ENCODE peak calls at places on chromosomes 1 and 21, in nine cellular contexts. L is endothelial cell, Z is breast epithelium, J is astrocyte of the spinal cord, V is endothelial cell of umbilical vein, K is HepG2, C is GM06990, Q is ascending aorta, A is heart right ventricle. M is an unnamed sample.

GRCh38 chr1:177770096-177770495 is 199.8 kb downstream of the SEC16B start:
- DNase-seq in L (no peak), Z (no peak), J (no peak), V (no peak), K (no peak), C (no peak), Q (no peak), A (no peak), M (no peak)

GRCh38 chr1:219834247-219834917 is 94.0 kb downstream of the SLC30A10 start:
- DNase-seq in L (no peak), Z (no peak), J (no peak), V (no peak), K (no peak), C (no peak), Q (no peak), A (no peak), M (no peak)

GRCh38 chr1:21669287-21670058 is at the start of gene RAP1GAP:
- DNase-seq in L (peak), Z (no peak), J (no peak), V (peak), K (peak), C (no peak), Q (no peak), A (no peak), M (peak)

GRCh38 chr1:1098656-1099425 is 17.0 kb downstream of the C1orf159 start:
- DNase-seq in L (no peak), Z (no peak), J (no peak), V (no peak), K (no peak), C (no peak), Q (no peak), A (no peak), M (no peak)

GRCh38 chr1:18532390-18533170 is 51.9 kb downstream of the KLHDC7A start:
- DNase-seq in L (no peak), Z (no peak), J (no peak), V (no peak), K (no peak), C (no peak), Q (no peak), A (no peak), M (no peak)

GRCh38 chr1:213244664-213245091 is 193.6 kb downstream of the RPS6KC1 start:
- DNase-seq in L (peak), Z (no peak), J (peak), V (peak), K (peak), C (no peak), Q (no peak), A (peak), M (peak)

GRCh38 chr21:41232055-41232454 is 64.1 kb downstream of the BACE2 start:
- DNase-seq in L (no peak), Z (no peak), J (no peak), V (no peak), K (no peak), C (no peak), Q (no peak), A (no peak), M (no peak)

GRCh38 chr1:244030481-244031040 is 20.5 kb upstream of the ZBTB18 start:
- DNase-seq in L (no peak), Z (no peak), J (no peak), V (no peak), K (no peak), C (no peak), Q (no peak), A (no peak), M (no peak)

GRCh38 chr1:218585565-218586184 is 240.5 kb downstream of the TGFB2 start:
- DNase-seq in L (peak), Z (no peak), J (peak), V (peak), K (no peak), C (no peak), Q (no peak), A (peak), M (no peak)

GRCh38 chr1:200245492-200245891 is 164.3 kb downstream of the ZNF281 start:
- DNase-seq in L (no peak), Z (no peak), J (no peak), V (no peak), K (no peak), C (no peak), Q (no peak), A (peak), M (no peak)

GRCh38 chr1:6295910-6296309 is 35.0 kb upstream of the GPR153 start:
- DNase-seq in L (no peak), Z (no peak), J (no peak), V (no peak), K (no peak), C (no peak), Q (no peak), A (no peak), M (no peak)

GRCh38 chr1:180027949-180028445 is 73.4 kb downstream of the CEP350 start:
- DNase-seq in L (no peak), Z (no peak), J (peak), V (peak), K (no peak), C (no peak), Q (no peak), A (no peak), M (no peak)

GRCh38 chr1:110280126-110280525 is 59.1 kb upstream of the RBM15 start:
- DNase-seq in L (no peak), Z (no peak), J (no peak), V (no peak), K (no peak), C (no peak), Q (no peak), A (no peak), M (no peak)
- TF ChIP-seq CTCF in L (no peak), Z (no peak), J (no peak), V (no peak), K (peak), C (peak), Q (no peak), A (no peak), M (no peak)

GRCh38 chr1:239952348-239953307 is 139.1 kb upstream of the FMN2 start:
- DNase-seq in L (peak), Z (no peak), J (no peak), V (no peak), K (peak), C (no peak), Q (no peak), A (no peak), M (no peak)
- TF ChIP-seq CTCF in L (peak), Z (peak), J (peak), V (peak), K (peak), C (peak), Q (no peak), A (peak), M (no peak)

GRCh38 chr1:110893908-110894490 is 21.1 kb downstream of the CD53 start:
- DNase-seq in L (no peak), Z (no peak), J (no peak), V (no peak), K (no peak), C (no peak), Q (no peak), A (no peak), M (no peak)
- TF ChIP-seq CTCF in L (no peak), Z (no peak), J (no peak), V (no peak), K (no peak), C (no peak), Q (no peak), A (no peak), M (no peak)

DNA sequence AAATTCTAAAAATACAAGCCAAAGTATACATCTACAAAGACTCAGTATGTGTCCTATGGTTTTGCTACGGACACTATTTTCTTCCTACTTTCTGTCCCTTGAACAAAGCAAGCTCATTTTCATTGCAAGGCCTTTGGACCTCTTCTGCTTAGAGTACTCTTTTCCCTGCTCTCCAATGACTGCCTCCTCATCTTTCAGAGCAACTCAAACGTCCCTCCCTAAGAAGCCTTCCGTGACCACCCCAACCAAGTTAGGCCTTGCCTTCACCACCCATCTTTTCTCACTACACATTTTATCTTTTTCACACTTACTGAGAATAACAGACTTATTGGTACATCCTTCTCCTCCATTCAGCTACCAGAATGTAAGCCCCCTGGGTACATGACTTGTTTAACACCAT is 39.9 kb downstream of the ENAH start:
- DNase-seq in L (no peak), Z (no peak), J (no peak), V (no peak), K (no peak), C (no peak), Q (no peak), A (no peak), M (no peak)
- TF ChIP-seq CTCF in L (no peak), Z (no peak), J (no peak), V (no peak), K (no peak), C (no peak), Q (no peak), A (no peak), M (no peak)

DNA sequence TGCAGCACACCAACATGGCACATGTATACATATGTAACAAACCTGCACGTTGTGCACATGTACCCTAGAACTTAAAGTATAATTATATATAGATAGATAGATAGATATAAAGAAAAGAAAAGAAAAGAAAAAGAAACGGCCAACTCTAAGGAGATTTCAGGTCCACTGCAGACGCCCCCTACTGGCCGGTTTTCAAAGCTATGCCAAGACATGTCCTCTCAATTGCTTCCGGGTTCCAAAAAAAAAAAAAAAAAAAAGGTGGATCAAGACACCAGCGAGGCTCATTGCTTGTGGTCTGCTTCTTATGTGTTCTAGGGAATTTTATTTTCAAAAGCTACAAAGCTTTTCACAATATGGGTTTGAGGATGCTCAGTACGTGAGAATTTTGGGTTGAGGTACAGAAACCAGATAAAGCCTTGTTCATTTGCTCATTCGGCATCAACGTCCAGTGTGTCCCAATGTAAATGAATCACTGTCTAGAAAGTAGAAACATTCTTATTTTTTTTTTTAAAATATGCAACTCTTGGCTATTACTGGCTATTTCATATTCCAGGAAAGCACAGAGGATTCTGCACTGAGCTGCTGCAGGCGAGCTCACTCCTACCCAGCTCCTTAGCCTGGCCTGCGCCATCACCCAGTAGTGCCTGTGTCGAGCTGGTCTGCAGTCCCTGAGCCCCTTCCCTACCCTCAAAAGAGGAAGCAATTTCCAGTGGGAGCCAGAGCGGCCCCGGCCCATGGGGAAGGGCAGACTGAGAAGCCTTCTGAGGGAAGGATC is 643.0 kb downstream of the KIF26B start:
- DNase-seq in L (peak), Z (no peak), J (no peak), V (no peak), K (peak), C (no peak), Q (no peak), A (no peak), M (no peak)
- TF ChIP-seq CTCF in L (peak), Z (no peak), J (peak), V (peak), K (peak), C (peak), Q (no peak), A (peak), M (no peak)

M was measured in GM13976.